ENCODE peak calls at places on chromosomes 13 and 19, in ten cellular contexts. One of them, this sample, is unnamed.
A peak's percentile ranks its signal among the peaks of the same experiment; 100 is the strongest.

GRCh38 chr19:40888191-40888590 is 6.2 kb upstream of the CYP2A7 start:
- DNase-seq in kidney tubule cell: no peak
- DNase-seq in heart left ventricle: no peak
- DNase-seq in fibroblast of pulmonary artery: no peak
- DNase-seq in progenitor cell of endocrine pancreas: no peak
- DNase-seq in tibial artery: no peak
- DNase-seq in nucleus accumbens: no peak
- DNase-seq in NCI-H345: no peak
- DNase-seq in posterior cingulate gyrus: no peak
- DNase-seq in stimulated activated CD8-positive, alpha-beta memory T cell treated with anti-CD3 and anti-CD28 coated beads, Interleukin-12 subunit alpha, Interleukin-12 subunit beta, amount 100 ng/mL, for 4 hours: no peak
- DNase-seq in this sample: no peak

GRCh38 chr19:36115453-36116343 is at the start of gene TBCB:
- DNase-seq in fibroblast of pulmonary artery: peak; percentile 25
- DNase-seq in kidney tubule cell: peak; percentile 43
- DNase-seq in tibial artery: no peak
- DNase-seq in NCI-H345: no peak
- DNase-seq in nucleus accumbens: no peak
- DNase-seq in posterior cingulate gyrus: no peak
- DNase-seq in progenitor cell of endocrine pancreas: peak; percentile 22
- DNase-seq in stimulated activated CD8-positive, alpha-beta memory T cell treated with anti-CD3 and anti-CD28 coated beads, Interleukin-12 subunit alpha, Interleukin-12 subunit beta, amount 100 ng/mL, for 4 hours: peak; percentile 83
- DNase-seq in heart left ventricle: peak; percentile 86
- DNase-seq in this sample: peak; percentile 88

GRCh38 chr19:55113570-55114039 is 3.8 kb downstream of the PPP1R12C start:
- DNase-seq in tibial artery: peak; percentile 97
- DNase-seq in posterior cingulate gyrus: no peak
- DNase-seq in nucleus accumbens: peak; percentile 65
- DNase-seq in NCI-H345: no peak
- DNase-seq in stimulated activated CD8-positive, alpha-beta memory T cell treated with anti-CD3 and anti-CD28 coated beads, Interleukin-12 subunit alpha, Interleukin-12 subunit beta, amount 100 ng/mL, for 4 hours: no peak
- DNase-seq in heart left ventricle: peak; percentile 94
- DNase-seq in progenitor cell of endocrine pancreas: no peak
- DNase-seq in kidney tubule cell: peak; percentile 89
- DNase-seq in fibroblast of pulmonary artery: peak; percentile 94
- DNase-seq in this sample: peak; percentile 93

GRCh38 chr19:29532956-29533355 is 7.2 kb downstream of the VSTM2B start:
- DNase-seq in progenitor cell of endocrine pancreas: no peak
- DNase-seq in stimulated activated CD8-positive, alpha-beta memory T cell treated with anti-CD3 and anti-CD28 coated beads, Interleukin-12 subunit alpha, Interleukin-12 subunit beta, amount 100 ng/mL, for 4 hours: no peak
- DNase-seq in NCI-H345: no peak
- DNase-seq in fibroblast of pulmonary artery: no peak
- DNase-seq in kidney tubule cell: no peak
- DNase-seq in heart left ventricle: peak; percentile 14
- DNase-seq in posterior cingulate gyrus: no peak
- DNase-seq in tibial artery: peak; percentile 59
- DNase-seq in nucleus accumbens: no peak
- DNase-seq in this sample: no peak

GRCh38 chr13:32302461-32302860 is 12.7 kb downstream of the ZAR1L start:
- DNase-seq in heart left ventricle: no peak
- DNase-seq in progenitor cell of endocrine pancreas: no peak
- DNase-seq in fibroblast of pulmonary artery: no peak
- DNase-seq in nucleus accumbens: no peak
- DNase-seq in tibial artery: no peak
- DNase-seq in posterior cingulate gyrus: no peak
- DNase-seq in NCI-H345: no peak
- DNase-seq in kidney tubule cell: no peak
- DNase-seq in stimulated activated CD8-positive, alpha-beta memory T cell treated with anti-CD3 and anti-CD28 coated beads, Interleukin-12 subunit alpha, Interleukin-12 subunit beta, amount 100 ng/mL, for 4 hours: no peak
- DNase-seq in this sample: no peak

GRCh38 chr13:67223024-67223423 is 7.1 kb downstream of the PCDH9 start:
- DNase-seq in stimulated activated CD8-positive, alpha-beta memory T cell treated with anti-CD3 and anti-CD28 coated beads, Interleukin-12 subunit alpha, Interleukin-12 subunit beta, amount 100 ng/mL, for 4 hours: no peak
- DNase-seq in heart left ventricle: no peak
- DNase-seq in NCI-H345: no peak
- DNase-seq in tibial artery: no peak
- DNase-seq in progenitor cell of endocrine pancreas: no peak
- DNase-seq in posterior cingulate gyrus: no peak
- DNase-seq in fibroblast of pulmonary artery: peak; percentile 63
- DNase-seq in kidney tubule cell: peak; percentile 28
- DNase-seq in nucleus accumbens: no peak
- DNase-seq in this sample: no peak

GRCh38 chr19:42601811-42602443 is 7.2 kb upstream of the CEACAM8 start:
- DNase-seq in heart left ventricle: no peak
- DNase-seq in kidney tubule cell: peak; percentile 21
- DNase-seq in progenitor cell of endocrine pancreas: peak; percentile 23
- DNase-seq in NCI-H345: no peak
- DNase-seq in fibroblast of pulmonary artery: peak; percentile 46
- DNase-seq in nucleus accumbens: no peak
- DNase-seq in posterior cingulate gyrus: no peak
- DNase-seq in tibial artery: no peak
- DNase-seq in stimulated activated CD8-positive, alpha-beta memory T cell treated with anti-CD3 and anti-CD28 coated beads, Interleukin-12 subunit alpha, Interleukin-12 subunit beta, amount 100 ng/mL, for 4 hours: no peak
- DNase-seq in this sample: no peak

GRCh38 chr13:98299243-98299953 is 122.3 kb upstream of the RNF113B start:
- DNase-seq in posterior cingulate gyrus: no peak
- DNase-seq in nucleus accumbens: no peak
- DNase-seq in tibial artery: no peak
- DNase-seq in heart left ventricle: no peak
- DNase-seq in fibroblast of pulmonary artery: no peak
- DNase-seq in progenitor cell of endocrine pancreas: no peak
- DNase-seq in stimulated activated CD8-positive, alpha-beta memory T cell treated with anti-CD3 and anti-CD28 coated beads, Interleukin-12 subunit alpha, Interleukin-12 subunit beta, amount 100 ng/mL, for 4 hours: no peak
- DNase-seq in NCI-H345: no peak
- DNase-seq in kidney tubule cell: no peak
- DNase-seq in this sample: no peak

GRCh38 chr19:10091892-10092641 is 6.0 kb downstream of the SHFL start:
- DNase-seq in posterior cingulate gyrus: no peak
- DNase-seq in progenitor cell of endocrine pancreas: no peak
- DNase-seq in nucleus accumbens: no peak
- DNase-seq in kidney tubule cell: no peak
- DNase-seq in stimulated activated CD8-positive, alpha-beta memory T cell treated with anti-CD3 and anti-CD28 coated beads, Interleukin-12 subunit alpha, Interleukin-12 subunit beta, amount 100 ng/mL, for 4 hours: no peak
- DNase-seq in heart left ventricle: no peak
- DNase-seq in fibroblast of pulmonary artery: no peak
- DNase-seq in tibial artery: no peak
- DNase-seq in NCI-H345: no peak
- DNase-seq in this sample: no peak